ENCODE peak calls at places on chromosomes 13 and 19, in six cellular contexts. C is body of pancreas, P is foreskin fibroblast, K is OCI-LY7, B is fibroblast of lung, H is GM23338. M is an unnamed sample.

GRCh38 chr19:55095260-55096060 is 19.8 kb downstream of the EPS8L1 start:
- DNase-seq in B (no peak), C (no peak), P (no peak), K (no peak), H (peak), M (no peak)

GRCh38 chr13:91805605-91806004 is 407.2 kb downstream of the GPC5 start:
- DNase-seq in C (no peak), B (peak), P (no peak), K (peak), H (peak), M (no peak)

GRCh38 chr13:109737606-109738005 is 48.8 kb downstream of the IRS2 start:
- DNase-seq in P (peak), C (no peak), H (no peak), K (no peak), B (peak), M (peak)

GRCh38 chr13:39956036-39956435 is 300.6 kb downstream of the COG6 start:
- DNase-seq in C (no peak), B (no peak), P (no peak), K (peak), H (no peak), M (no peak)

GRCh38 chr13:85497652-85498051 is 301.6 kb downstream of the SLITRK6 start:
- DNase-seq in B (peak), K (no peak), P (peak), C (no peak), H (no peak), M (peak)

GRCh38 chr13:109146912-109147624 is 517.7 kb downstream of the MYO16 start:
- DNase-seq in H (no peak), P (peak), B (peak), K (no peak), C (no peak), M (peak)

GRCh38 chr19:43078311-43078710 is 4.2 kb downstream of the PSG2 start:
- DNase-seq in K (no peak), C (no peak), B (no peak), P (peak), H (no peak), M (peak)

GRCh38 chr19:38514812-38515633 is 81.5 kb downstream of the RYR1 start:
- DNase-seq in B (peak), H (peak), C (peak), P (peak), K (peak), M (peak)

GRCh38 chr19:53094749-53095575 is 8.3 kb downstream of the ZNF160 start:
- DNase-seq in P (no peak), C (no peak), K (no peak), H (peak), B (no peak), M (no peak)

GRCh38 chr19:33110201-33110910 is 21.6 kb upstream of the WDR88 start:
- DNase-seq in H (no peak), K (no peak), P (peak), C (no peak), B (peak), M (no peak)

GRCh38 chr13:82698941-82699340 is 1183.3 kb downstream of the SLITRK1 start:
- DNase-seq in K (no peak), B (peak), P (no peak), H (peak), C (no peak), M (peak)

GRCh38 chr19:48487944-48488343 is 18.8 kb downstream of the CYTH2 start:
- DNase-seq in P (peak), C (peak), K (no peak), B (peak), H (no peak), M (peak)

GRCh38 chr13:25409938-25410337 is 38.2 kb downstream of the ATP8A2 start:
- DNase-seq in P (no peak), B (no peak), H (no peak), K (no peak), C (no peak), M (no peak)

DNA sequence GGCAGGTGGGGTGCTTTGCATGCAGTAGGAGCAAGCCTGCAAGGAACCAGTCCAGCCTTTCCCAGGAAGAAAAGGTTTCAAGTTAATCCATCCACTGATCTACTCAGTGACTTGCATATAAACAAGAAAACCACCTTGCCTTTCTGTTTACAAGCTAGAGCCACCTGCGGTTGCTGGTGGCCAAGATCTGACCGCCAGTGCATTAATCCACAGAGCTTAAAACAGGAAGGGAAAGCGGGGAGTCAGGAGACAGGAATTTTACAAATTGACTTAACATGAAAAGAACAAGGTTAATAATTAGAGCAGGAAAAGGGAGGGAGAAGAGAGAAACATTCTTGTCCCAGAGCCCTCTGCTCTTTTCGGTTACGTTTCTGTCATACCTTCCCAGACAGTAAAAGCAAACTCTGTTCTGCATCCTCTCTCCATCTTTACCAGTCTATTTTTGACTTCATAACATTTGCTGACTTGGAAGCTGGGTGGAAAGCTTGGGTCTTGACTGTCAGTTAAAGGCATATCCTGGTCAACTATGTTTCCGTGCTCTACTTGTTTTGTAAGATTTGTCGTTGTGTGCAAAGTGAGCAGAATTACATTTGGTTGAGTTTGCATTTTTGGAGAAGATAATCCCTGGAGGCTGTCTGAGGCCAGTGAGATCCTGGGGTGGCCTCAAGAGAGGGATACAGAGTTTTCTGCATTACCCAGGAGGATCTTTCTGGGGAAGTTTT is 760.6 kb downstream of the EFNB2 start:
- DNase-seq in P (no peak), K (no peak), B (no peak), C (peak), H (peak), M (peak)
- H3K4me3 ChIP-seq in P (no peak), K (no peak), B (no peak), C (no peak), H (no peak), M (no peak)

DNA sequence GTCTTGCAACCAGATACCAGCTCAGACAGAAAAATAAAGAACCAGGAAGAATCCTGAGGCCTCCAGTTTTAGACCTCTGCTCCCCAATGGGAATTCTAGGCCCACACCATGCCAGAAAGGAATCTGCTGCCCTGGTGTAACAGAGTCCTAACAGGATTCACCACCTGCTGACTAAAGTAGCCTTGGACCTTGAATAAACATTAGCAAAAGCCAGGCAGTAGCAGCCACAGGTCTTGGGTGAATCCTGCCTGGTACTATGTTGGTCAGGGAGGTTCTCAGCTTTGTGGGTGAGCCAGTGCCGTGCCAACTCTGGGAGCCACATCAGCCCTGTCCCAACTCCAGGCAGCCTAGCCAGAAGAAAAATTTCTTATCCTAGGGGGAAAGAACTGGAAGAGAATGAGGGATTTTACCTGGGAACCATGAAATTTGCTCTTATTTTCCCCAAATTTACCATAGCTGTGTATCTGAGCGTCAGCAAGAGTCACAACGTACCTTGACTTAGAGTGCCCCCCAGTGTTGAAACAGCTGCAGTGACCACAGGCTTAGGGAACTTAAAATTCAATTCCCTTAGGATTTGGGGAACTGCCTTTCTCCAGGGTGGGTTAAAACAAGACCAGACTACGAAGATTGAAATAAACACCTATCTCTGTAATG is 1895.6 kb upstream of the PRR20A start:
- DNase-seq in C (peak), B (peak), K (no peak), H (peak), P (no peak), M (no peak)
- TF ChIP-seq CTCF in C (peak), B (peak), K (peak), H (peak), P (no peak), M (no peak)

DNA sequence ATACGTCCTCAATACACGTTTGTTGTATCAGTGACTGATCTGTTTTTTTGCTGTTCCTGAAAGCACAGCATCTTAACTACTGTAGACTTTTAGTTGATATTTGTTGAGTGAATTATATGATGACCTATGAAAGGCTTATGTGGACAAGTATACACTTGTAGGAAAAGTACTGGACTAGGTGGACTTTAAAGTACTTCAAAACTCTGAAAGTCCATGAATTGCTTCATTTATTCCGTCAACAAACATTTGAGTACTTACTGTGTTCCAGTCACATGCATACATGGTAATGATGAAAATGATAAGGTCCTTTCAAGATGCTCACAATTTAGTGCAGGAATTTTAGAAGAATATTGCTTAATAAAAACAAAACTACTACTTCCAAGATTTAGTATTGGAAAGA is 3.1 kb downstream of the WDFY2 start:
- DNase-seq in C (no peak), H (no peak), B (no peak), K (no peak), P (no peak), M (no peak)
- H3K4me3 ChIP-seq in C (no peak), H (peak), B (no peak), K (no peak), P (no peak), M (no peak)

GRCh38 chr13:45879666-45880065 is 28.1 kb upstream of the SIAH3 start:
- DNase-seq in H (peak), K (peak), C (peak), B (no peak), P (no peak), M (peak)
- TF ChIP-seq CTCF in H (peak), K (peak), C (peak), B (no peak), P (no peak), M (peak)

GRCh38 chr19:1315470-1316166 is 29.9 kb downstream of the EFNA2 start:
- DNase-seq in C (peak), P (peak), B (peak), K (no peak), H (peak), M (no peak)
- H3K4me3 ChIP-seq in C (no peak), P (no peak), B (no peak), K (no peak), H (peak), M (no peak)

DNA sequence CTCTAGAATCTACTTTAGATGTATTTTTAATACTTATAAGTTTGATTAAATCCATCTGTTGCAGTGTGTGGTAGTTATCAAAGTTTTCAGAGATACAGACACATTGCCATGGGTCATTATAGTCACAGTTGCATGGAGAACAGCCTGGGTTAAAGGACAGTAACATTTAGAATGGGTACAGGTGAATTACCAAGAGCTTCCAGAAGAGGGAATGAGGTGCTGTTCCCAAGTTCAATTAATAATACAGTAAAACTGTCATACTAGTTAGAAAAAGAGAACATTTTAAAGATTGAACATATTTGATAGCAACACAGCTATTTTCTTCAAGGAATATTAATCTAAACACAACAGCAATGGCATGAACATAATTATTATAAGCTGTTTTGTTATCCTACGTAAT is 322.6 kb upstream of the SLC10A2 start:
- DNase-seq in C (no peak), B (no peak), H (no peak), K (no peak), P (no peak), M (no peak)
- TF ChIP-seq CTCF in C (peak), B (no peak), H (peak), K (no peak), P (no peak), M (no peak)

DNA sequence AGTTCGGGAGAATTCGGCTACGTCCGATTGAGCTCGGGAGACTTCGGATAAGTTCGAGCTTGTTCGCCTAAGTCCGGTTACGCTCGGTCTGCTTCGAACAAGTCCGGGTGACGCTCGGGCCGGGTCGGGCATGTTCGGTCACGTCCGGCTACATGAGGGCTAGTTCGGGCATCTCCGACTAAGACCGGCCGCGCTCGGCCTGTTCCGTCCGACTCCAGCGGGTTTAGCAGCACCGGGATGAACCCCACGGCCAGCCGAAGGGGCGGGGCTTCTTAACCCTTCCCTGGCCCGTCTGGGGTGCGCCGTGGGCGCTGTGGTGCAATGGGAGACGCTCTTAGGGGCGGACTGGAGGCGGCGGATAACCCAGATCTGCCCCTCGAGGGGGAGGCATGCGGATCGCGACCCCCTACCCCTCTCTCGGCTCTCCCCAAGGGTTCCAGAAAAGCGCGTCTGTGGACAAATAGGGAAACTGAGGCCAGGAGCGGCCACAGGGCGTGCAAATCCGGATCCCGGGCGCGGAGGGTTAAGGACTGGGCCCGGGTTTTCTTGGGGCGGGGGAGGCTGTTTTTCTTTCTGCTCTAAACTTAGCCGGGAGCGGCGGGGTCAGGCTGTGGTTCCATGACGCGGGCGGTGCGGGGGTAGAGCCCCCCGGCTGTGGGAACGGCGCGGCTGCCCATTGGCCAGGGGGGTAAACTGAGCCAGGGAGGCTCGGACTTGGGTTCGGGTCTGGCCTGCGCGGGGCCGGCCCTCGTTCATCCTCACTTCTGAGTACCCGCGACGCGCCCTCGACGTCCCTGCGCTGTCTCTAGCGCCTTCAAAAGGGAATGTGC is 1.5 kb downstream of the PDE4C start:
- DNase-seq in B (peak), P (peak), C (peak), H (peak), K (peak), M (peak)
- H3K4me3 ChIP-seq in B (peak), P (peak), C (no peak), H (peak), K (peak), M (peak)

GRCh38 chr19:15810335-15810734 is 5.1 kb downstream of the OR10H1 start:
- DNase-seq in P (no peak), H (no peak), B (no peak), C (peak), K (peak), M (peak)
- TF ChIP-seq CTCF in P (no peak), H (no peak), B (no peak), C (peak), K (peak), M (peak)

M was measured in bronchial epithelial cell.